ENCODE peak calls at places on chromosomes 12 and 14, in five cellular contexts. E, U, A, G and V are unnamed samples. For H3K4me1, the result is how much of the 10 kb centered on the place peaks cover.

GRCh38 chr12:91804533-91804932 is 341.1 kb downstream of the BTG1 start:
- DNase-seq in E (no peak), U (no peak), A (no peak), G (no peak), V (no peak)

GRCh38 chr14:74491952-74492351 is 1.2 kb downstream of the NPC2 start:
- DNase-seq in E (peak), U (peak), A (no peak), G (no peak), V (no peak)

GRCh38 chr14:54278087-54278486 is 118.7 kb upstream of the CDKN3 start:
- DNase-seq in E (no peak), U (no peak), A (no peak), G (no peak), V (no peak)

GRCh38 chr14:72154645-72155378 is 222.6 kb downstream of the RGS6 start:
- DNase-seq in E (no peak), U (no peak), A (no peak), G (no peak), V (no peak)

GRCh38 chr12:132561784-132562156 is 48.6 kb downstream of the LRCOL1 start:
- DNase-seq in E (no peak), U (peak), A (no peak), G (no peak), V (no peak)

GRCh38 chr14:91358654-91359210 is 58.9 kb downstream of the CCDC88C start:
- DNase-seq in E (no peak), U (no peak), A (no peak), G (no peak), V (no peak)

GRCh38 chr12:80230068-80230467 is 130.7 kb downstream of the OTOGL start:
- DNase-seq in E (no peak), U (no peak), A (no peak), G (no peak), V (no peak)

GRCh38 chr14:74400328-74400727 is 25.7 kb downstream of the SYNDIG1L start:
- DNase-seq in E (no peak), U (peak), A (no peak), G (no peak), V (no peak)

GRCh38 chr12:56350662-56351061 is 9.2 kb downstream of the STAT2 start:
- DNase-seq in E (no peak), U (no peak), A (no peak), G (no peak), V (no peak)

GRCh38 chr12:8912910-8913309 is 1.4 kb upstream of the PHC1 start:
- DNase-seq in E (no peak), U (peak), A (no peak), G (no peak), V (no peak)

GRCh38 chr12:67506739-67507138 is 141.8 kb upstream of the DYRK2 start:
- DNase-seq in E (no peak), U (no peak), A (no peak), G (no peak), V (no peak)

GRCh38 chr12:101097829-101098580 is 112.0 kb downstream of the SLC5A8 start:
- DNase-seq in E (no peak), U (no peak), A (no peak), G (no peak), V (no peak)

GRCh38 chr14:67453575-67454300 is 34.8 kb downstream of the TMEM229B start:
- DNase-seq in E (no peak), U (no peak), A (no peak), G (no peak), V (no peak)

GRCh38 chr14:76382495-76382832 is 6.5 kb downstream of the ESRRB start:
- DNase-seq in E (no peak), U (no peak), A (no peak), G (no peak), V (no peak)

GRCh38 chr14:88818018-88818417 is 6.4 kb upstream of the TTC8 start:
- DNase-seq in E (no peak), U (no peak), A (no peak), G (no peak), V (no peak)

GRCh38 chr14:68956728-68957127 is 22.4 kb downstream of the ACTN1 start:
- DNase-seq in E (no peak), U (peak), A (no peak), G (no peak), V (no peak)

GRCh38 chr12:93173178-93173957 is 204.4 kb upstream of the NUDT4 start:
- DNase-seq in E (no peak), U (peak), A (no peak), G (no peak), V (no peak)

GRCh38 chr12:57734586-57734985 is 4.0 kb downstream of the AGAP2 start:
- DNase-seq in E (no peak), U (no peak), A (no peak), G (no peak), V (no peak)

DNA sequence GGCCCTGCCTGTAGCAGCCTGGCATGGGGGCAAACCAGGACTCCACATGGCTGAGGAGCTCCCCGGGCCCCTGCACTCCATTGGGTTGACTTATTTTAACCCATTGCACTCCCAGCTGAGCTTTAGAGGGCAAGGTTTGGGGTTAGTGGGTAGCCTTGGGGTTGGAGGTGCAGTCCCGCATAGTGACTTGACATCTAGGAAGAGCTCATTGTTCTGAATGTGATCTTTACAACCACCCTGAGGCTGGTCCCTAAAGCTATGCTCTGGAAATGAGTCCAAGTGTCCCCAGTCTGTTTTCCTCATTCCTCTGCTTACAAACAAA is 36.4 kb downstream of the NFKBIA start:
- DNase-seq in E (no peak), U (no peak), A (no peak), G (no peak), V (no peak)
- H3K4me1 ChIP-seq in E (under half), U (under half), A (under half), G (under half), V (under half)

GRCh38 chr14:97995571-97995970 is 1198.4 kb downstream of the VRK1 start:
- DNase-seq in E (no peak), U (no peak), A (no peak), G (no peak), V (no peak)
- H3K27ac ChIP-seq in E (no peak), U (no peak), A (no peak), G (no peak), V (no peak)

GRCh38 chr12:12445165-12445881 is 88.4 kb downstream of the BORCS5 start:
- DNase-seq in E (no peak), U (no peak), A (no peak), G (no peak), V (no peak)

GRCh38 chr12:12445882-12446181 is 89.0 kb downstream of the BORCS5 start:
- DNase-seq in E (no peak), U (no peak), A (no peak), G (no peak), V (no peak)

GRCh38 chr12:12449533-12450025 is 92.7 kb downstream of the BORCS5 start:
- DNase-seq in E (no peak), U (no peak), A (no peak), G (peak), V (no peak)

GRCh38 chr12:12450043-12450451 is 93.2 kb downstream of the BORCS5 start:
- DNase-seq in E (no peak), U (no peak), A (no peak), G (no peak), V (no peak)

GRCh38 chr12:12447837-12448236 is 91.0 kb downstream of the BORCS5 start:
- DNase-seq in E (no peak), U (no peak), A (no peak), G (no peak), V (no peak)
- H3K4me1 ChIP-seq in E (under half), U (under half), A (under half), G (under half), V (under half)

GRCh38 chr12:13256705-13257045 is 60.1 kb downstream of the EMP1 start:
- DNase-seq in E (no peak), U (no peak), A (no peak), G (no peak), V (no peak)
- H3K27ac ChIP-seq in E (no peak), U (no peak), A (no peak), G (no peak), V (no peak)